ENCODE peak calls at places on chromosomes 13 and 19, in six cellular contexts. One of them, this sample, is unnamed.

GRCh38 chr13:83088858-83089257 is 793.4 kb downstream of the SLITRK1 start:
- DNase-seq in A549: no peak
- DNase-seq in HCT116: no peak
- DNase-seq in K562: no peak
- DNase-seq in SK-N-SH: no peak
- DNase-seq in HepG2: no peak
- DNase-seq in this sample: no peak

GRCh38 chr19:5354403-5354802 is 13.8 kb upstream of the PTPRS start:
- DNase-seq in A549: no peak
- DNase-seq in HCT116: no peak
- DNase-seq in K562: peak; percentile 49
- DNase-seq in SK-N-SH: peak; percentile 58
- DNase-seq in HepG2: peak; percentile 34
- DNase-seq in this sample: no peak

GRCh38 chr13:70375718-70376117 is 267.5 kb upstream of the KLHL1 start:
- DNase-seq in A549: no peak
- DNase-seq in HCT116: no peak
- DNase-seq in K562: no peak
- DNase-seq in SK-N-SH: no peak
- DNase-seq in HepG2: no peak
- DNase-seq in this sample: no peak

GRCh38 chr19:48390188-48391099 is 907 bp downstream of the KDELR1 start:
- DNase-seq in A549: no peak
- DNase-seq in HCT116: no peak
- DNase-seq in K562: peak; percentile 84
- DNase-seq in SK-N-SH: peak; percentile 84
- DNase-seq in HepG2: peak; percentile 44
- DNase-seq in this sample: peak; percentile 72

GRCh38 chr13:85132986-85133385 is 666.2 kb downstream of the SLITRK6 start:
- DNase-seq in A549: no peak
- DNase-seq in HCT116: no peak
- DNase-seq in K562: no peak
- DNase-seq in SK-N-SH: no peak
- DNase-seq in HepG2: no peak
- DNase-seq in this sample: no peak

GRCh38 chr13:27442797-27443196 is 7.6 kb downstream of the MTIF3 start:
- DNase-seq in A549: no peak
- DNase-seq in HCT116: no peak
- DNase-seq in K562: no peak
- DNase-seq in SK-N-SH: no peak
- DNase-seq in HepG2: no peak
- DNase-seq in this sample: no peak

GRCh38 chr19:39448271-39448670 is 2.9 kb downstream of the SUPT5H start:
- DNase-seq in A549: no peak
- DNase-seq in HCT116: no peak
- DNase-seq in K562: no peak
- DNase-seq in SK-N-SH: no peak
- DNase-seq in HepG2: no peak
- DNase-seq in this sample: no peak

GRCh38 chr13:66210677-66211076 is 1019.5 kb downstream of the PCDH9 start:
- DNase-seq in A549: peak; percentile 21
- DNase-seq in HCT116: peak; percentile 63
- DNase-seq in K562: no peak
- DNase-seq in SK-N-SH: no peak
- DNase-seq in HepG2: no peak
- DNase-seq in this sample: peak; percentile 80

GRCh38 chr13:96984061-96984508 is 10.2 kb downstream of the OXGR1 start:
- DNase-seq in A549: no peak
- DNase-seq in HCT116: no peak
- DNase-seq in K562: no peak
- DNase-seq in SK-N-SH: peak; percentile 57
- DNase-seq in HepG2: no peak
- DNase-seq in this sample: peak; percentile 75

GRCh38 chr19:2612619-2613249 is 89.8 kb downstream of the GNG7 start:
- DNase-seq in A549: no peak
- DNase-seq in HCT116: no peak
- DNase-seq in K562: no peak
- DNase-seq in SK-N-SH: no peak
- DNase-seq in HepG2: no peak
- DNase-seq in this sample: no peak

GRCh38 chr19:2610637-2611482 is 91.6 kb downstream of the GNG7 start:
- DNase-seq in A549: peak; percentile 56
- DNase-seq in HCT116: peak; percentile 59
- DNase-seq in K562: peak; percentile 87
- DNase-seq in SK-N-SH: peak; percentile 92
- DNase-seq in HepG2: peak; percentile 70
- DNase-seq in this sample: peak; percentile 85

GRCh38 chr19:2611483-2612464 is 90.7 kb downstream of the GNG7 start:
- DNase-seq in A549: no peak
- DNase-seq in HCT116: no peak
- DNase-seq in K562: no peak
- DNase-seq in SK-N-SH: no peak
- DNase-seq in HepG2: no peak
- DNase-seq in this sample: no peak

GRCh38 chr19:2615782-2616181 is 86.7 kb downstream of the GNG7 start:
- DNase-seq in A549: no peak
- DNase-seq in HCT116: no peak
- DNase-seq in K562: no peak
- DNase-seq in SK-N-SH: no peak
- DNase-seq in HepG2: no peak
- DNase-seq in this sample: no peak

GRCh38 chr19:2613507-2614295 is 88.8 kb downstream of the GNG7 start:
- DNase-seq in A549: no peak
- DNase-seq in HCT116: no peak
- DNase-seq in K562: peak; percentile 69
- DNase-seq in SK-N-SH: peak; percentile 78
- DNase-seq in HepG2: no peak
- DNase-seq in this sample: peak; percentile 23
- TF ChIP-seq MAX in A549: no peak
- TF ChIP-seq MAX in HCT116: no peak
- TF ChIP-seq MAX in K562: no peak
- TF ChIP-seq MAX in SK-N-SH: no peak
- TF ChIP-seq MAX in HepG2: no peak
- TF ChIP-seq MAX in this sample: no peak

GRCh38 chr19:10219678-10220077 is 11.5 kb downstream of the S1PR2 start:
- DNase-seq in A549: no peak
- DNase-seq in HCT116: no peak
- DNase-seq in K562: peak; percentile 44
- DNase-seq in SK-N-SH: no peak
- DNase-seq in HepG2: peak; percentile 79
- DNase-seq in this sample: no peak
- H3K4me2 ChIP-seq in A549: no peak overlapping the region
- H3K4me2 ChIP-seq in HCT116: no peak overlapping the region
- H3K4me2 ChIP-seq in K562: no peak overlapping the region
- H3K4me2 ChIP-seq in SK-N-SH: no peak overlapping the region
- H3K4me2 ChIP-seq in HepG2: peak overlapping the region; percentile 25
- H3K4me2 ChIP-seq in this sample: no peak overlapping the region

DNA sequence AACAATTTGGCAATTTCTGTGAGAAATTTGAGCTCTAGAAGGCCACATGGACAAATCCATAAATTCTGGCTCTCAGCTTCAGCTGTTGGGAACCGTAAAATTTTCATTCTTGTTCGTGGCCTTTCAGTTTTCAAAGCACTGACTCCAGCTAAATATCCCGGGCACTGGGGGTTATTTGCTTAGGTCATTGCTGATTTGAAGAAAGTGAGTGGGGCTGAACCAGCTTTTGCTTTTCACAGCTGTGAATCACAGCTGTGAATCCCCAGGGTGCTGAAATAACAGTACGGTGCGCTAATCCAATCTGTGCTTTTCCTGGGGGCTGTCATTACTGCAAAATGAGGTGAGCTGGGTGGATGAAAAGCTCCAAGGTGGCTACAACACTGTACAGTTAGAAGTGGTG is 23.8 kb upstream of the SERPINE3 start:
- DNase-seq in A549: no peak
- DNase-seq in HCT116: no peak
- DNase-seq in K562: no peak
- DNase-seq in SK-N-SH: no peak
- DNase-seq in HepG2: no peak
- DNase-seq in this sample: no peak
- TF ChIP-seq MAX in A549: no peak
- TF ChIP-seq MAX in HCT116: no peak
- TF ChIP-seq MAX in K562: no peak
- TF ChIP-seq MAX in SK-N-SH: no peak
- TF ChIP-seq MAX in HepG2: no peak
- TF ChIP-seq MAX in this sample: no peak

GRCh38 chr13:39457274-39457673 is 145.7 kb downstream of the LHFPL6 start:
- DNase-seq in A549: no peak
- DNase-seq in HCT116: no peak
- DNase-seq in K562: no peak
- DNase-seq in SK-N-SH: no peak
- DNase-seq in HepG2: no peak
- DNase-seq in this sample: no peak

GRCh38 chr13:39452834-39453233 is 150.2 kb downstream of the LHFPL6 start:
- DNase-seq in A549: no peak
- DNase-seq in HCT116: no peak
- DNase-seq in K562: no peak
- DNase-seq in SK-N-SH: no peak
- DNase-seq in HepG2: no peak
- DNase-seq in this sample: no peak

GRCh38 chr13:39452412-39452811 is 150.6 kb downstream of the LHFPL6 start:
- DNase-seq in A549: no peak
- DNase-seq in HCT116: no peak
- DNase-seq in K562: no peak
- DNase-seq in SK-N-SH: no peak
- DNase-seq in HepG2: no peak
- DNase-seq in this sample: no peak

GRCh38 chr13:39451860-39452301 is 151.1 kb downstream of the LHFPL6 start:
- DNase-seq in A549: no peak
- DNase-seq in HCT116: no peak
- DNase-seq in K562: no peak
- DNase-seq in SK-N-SH: no peak
- DNase-seq in HepG2: no peak
- DNase-seq in this sample: peak; percentile 86

DNA sequence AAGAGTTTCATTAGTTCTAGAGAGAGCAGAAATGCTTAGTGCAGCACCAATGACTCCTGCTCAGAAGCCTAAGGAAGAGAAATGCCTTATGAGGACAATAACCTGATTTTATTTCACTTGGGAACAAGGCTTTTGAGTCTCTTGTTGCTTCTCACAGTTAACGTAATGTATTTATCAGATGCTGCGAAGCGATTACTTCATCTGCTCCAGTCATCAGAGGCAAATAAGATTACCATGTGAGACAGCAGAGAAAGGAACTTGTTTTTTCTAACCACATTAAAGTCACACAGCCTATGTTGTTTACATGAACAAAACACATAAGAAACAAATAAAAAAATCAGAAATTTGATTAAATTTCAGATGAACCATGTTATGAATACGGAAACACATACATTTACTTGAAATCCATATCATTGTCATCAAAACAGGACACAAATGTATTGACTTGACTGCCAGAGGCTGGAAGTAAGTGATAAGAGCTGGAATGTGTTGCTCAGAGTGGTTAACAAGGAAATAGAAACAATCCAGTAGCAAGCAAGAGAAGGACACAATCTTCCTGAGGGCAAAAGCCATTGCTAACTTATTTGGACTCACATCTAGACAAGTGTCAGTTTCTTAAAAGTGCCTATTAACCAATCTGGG is 147.3 kb downstream of the LHFPL6 start:
- DNase-seq in A549: no peak
- DNase-seq in HCT116: no peak
- DNase-seq in K562: no peak
- DNase-seq in SK-N-SH: peak; percentile 19
- DNase-seq in HepG2: no peak
- DNase-seq in this sample: peak; percentile 91
- H3K4me2 ChIP-seq in A549: no peak overlapping the region
- H3K4me2 ChIP-seq in HCT116: no peak overlapping the region
- H3K4me2 ChIP-seq in K562: no peak overlapping the region
- H3K4me2 ChIP-seq in SK-N-SH: no peak overlapping the region
- H3K4me2 ChIP-seq in HepG2: no peak overlapping the region
- H3K4me2 ChIP-seq in this sample: peak overlapping the region; percentile 1

DNA sequence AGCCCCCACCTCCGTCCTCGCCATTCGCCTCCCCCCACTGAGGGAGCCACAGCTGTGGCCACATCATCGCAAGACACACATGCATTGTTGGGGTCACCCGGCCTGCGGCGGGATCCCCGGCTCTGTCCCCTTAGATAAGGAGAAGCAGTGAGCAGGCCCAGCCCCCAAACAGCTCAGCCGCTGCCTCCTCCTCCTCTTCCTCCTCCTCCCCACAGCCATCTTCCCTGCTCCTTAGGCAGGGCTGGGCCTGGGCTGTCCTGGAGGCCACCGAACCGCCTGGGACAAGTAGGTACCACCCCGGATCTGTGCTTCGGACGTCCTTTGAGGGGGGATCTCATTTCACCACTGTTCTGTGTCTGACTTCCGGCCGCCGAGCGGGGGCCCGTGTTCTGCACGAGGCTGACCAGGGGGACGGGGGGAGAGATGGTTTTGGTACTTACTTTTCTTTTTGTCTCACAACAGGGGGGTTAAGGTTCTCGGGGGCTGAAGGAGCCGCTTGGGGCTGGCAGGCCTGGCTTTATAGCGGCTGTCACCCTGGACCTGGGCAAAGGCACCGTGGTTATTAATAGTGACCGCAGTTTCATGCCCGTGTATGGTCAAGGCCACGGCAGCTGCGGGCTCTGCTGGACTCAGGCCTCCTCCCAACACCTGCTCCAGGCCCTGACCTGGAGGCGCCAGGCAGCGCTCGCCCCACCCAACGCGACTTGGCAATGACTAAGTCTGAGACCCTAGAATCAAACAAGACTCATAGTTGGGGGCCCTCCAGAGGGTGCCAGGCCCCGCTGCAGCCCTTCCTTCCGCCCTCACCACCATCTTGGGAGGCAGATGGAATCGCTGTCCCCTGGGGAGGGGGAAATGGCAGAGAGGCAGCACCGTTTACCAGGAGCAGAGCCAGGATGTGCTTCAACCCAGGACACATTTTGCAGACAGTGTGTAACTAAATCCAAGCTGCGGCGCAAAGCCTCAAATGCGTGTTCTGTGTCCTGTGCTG is 18.3 kb downstream of the NMRK2 start:
- DNase-seq in A549: no peak
- DNase-seq in HCT116: no peak
- DNase-seq in K562: peak; percentile 80
- DNase-seq in SK-N-SH: no peak
- DNase-seq in HepG2: no peak
- DNase-seq in this sample: no peak
- TF ChIP-seq MAX in A549: no peak
- TF ChIP-seq MAX in HCT116: no peak
- TF ChIP-seq MAX in K562: peak; percentile 87
- TF ChIP-seq MAX in SK-N-SH: no peak
- TF ChIP-seq MAX in HepG2: no peak
- TF ChIP-seq MAX in this sample: no peak

GRCh38 chr13:20206836-20207235 is 14.1 kb upstream of the GJB2 start:
- DNase-seq in A549: no peak
- DNase-seq in HCT116: no peak
- DNase-seq in K562: peak; percentile 13
- DNase-seq in SK-N-SH: no peak
- DNase-seq in HepG2: no peak
- DNase-seq in this sample: no peak

GRCh38 chr13:20209937-20210336 is 17.2 kb upstream of the GJB2 start:
- DNase-seq in A549: no peak
- DNase-seq in HCT116: no peak
- DNase-seq in K562: no peak
- DNase-seq in SK-N-SH: no peak
- DNase-seq in HepG2: no peak
- DNase-seq in this sample: no peak

GRCh38 chr13:20206065-20206725 is 13.5 kb upstream of the GJB2 start:
- DNase-seq in A549: no peak
- DNase-seq in HCT116: no peak
- DNase-seq in K562: no peak
- DNase-seq in SK-N-SH: no peak
- DNase-seq in HepG2: no peak
- DNase-seq in this sample: no peak
- H3K4me2 ChIP-seq in A549: no peak overlapping the region
- H3K4me2 ChIP-seq in HCT116: no peak overlapping the region
- H3K4me2 ChIP-seq in K562: no peak overlapping the region
- H3K4me2 ChIP-seq in SK-N-SH: no peak overlapping the region
- H3K4me2 ChIP-seq in HepG2: no peak overlapping the region
- H3K4me2 ChIP-seq in this sample: no peak overlapping the region

GRCh38 chr19:1001538-1002166 is 1.4 kb downstream of the GRIN3B start:
- DNase-seq in A549: no peak
- DNase-seq in HCT116: no peak
- DNase-seq in K562: peak; percentile 78
- DNase-seq in SK-N-SH: peak; percentile 90
- DNase-seq in HepG2: no peak
- DNase-seq in this sample: peak; percentile 37
- TF ChIP-seq MAX in A549: no peak
- TF ChIP-seq MAX in HCT116: no peak
- TF ChIP-seq MAX in K562: no peak
- TF ChIP-seq MAX in SK-N-SH: no peak
- TF ChIP-seq MAX in HepG2: no peak
- TF ChIP-seq MAX in this sample: no peak